ENCODE peak calls at places on chromosomes 16 and 17, in six cellular contexts. Z, J, T, F, R and O are unnamed samples.

GRCh38 chr17:64202683-64203430 is 60.2 kb downstream of the TEX2 start:
- DNase-seq in Z (peak; percentile 74), J (no peak), T (peak; percentile 55), F (peak; percentile 76), R (no peak), O (peak; percentile 82)

GRCh38 chr17:74427048-74427762 is 4.7 kb upstream of the GPRC5C start:
- DNase-seq in Z (no peak), J (no peak), T (peak; percentile 92), F (no peak), R (peak; percentile 51), O (peak; percentile 49)

GRCh38 chr16:66832661-66833305 is 2.0 kb upstream of the NAE1 start:
- DNase-seq in Z (peak; percentile 24), J (no peak), T (no peak), F (peak; percentile 17), R (no peak), O (no peak)

GRCh38 chr16:67055712-67056487 is 27.0 kb downstream of the CBFB start:
- DNase-seq in Z (no peak), J (no peak), T (peak; percentile 29), F (peak; percentile 96), R (no peak), O (peak; percentile 93)

GRCh38 chr17:60102632-60103047 is 23.9 kb upstream of the HEATR6 start:
- DNase-seq in Z (no peak), J (no peak), T (no peak), F (peak; percentile 79), R (no peak), O (peak; percentile 85)

GRCh38 chr17:4313482-4314114 is 49.8 kb upstream of the ANKFY1 start:
- DNase-seq in Z (no peak), J (no peak), T (no peak), F (peak; percentile 17), R (no peak), O (no peak)

GRCh38 chr17:47072881-47073280 is 93.8 kb upstream of the RPRML start:
- DNase-seq in Z (no peak), J (no peak), T (no peak), F (no peak), R (peak; percentile 10), O (no peak)

GRCh38 chr16:66256919-66257318 is 109.6 kb upstream of the CDH5 start:
- DNase-seq in Z (peak; percentile 5), J (no peak), T (no peak), F (no peak), R (no peak), O (no peak)

GRCh38 chr17:50469005-50469605 is 425 bp upstream of the CHAD start:
- DNase-seq in Z (no peak), J (no peak), T (no peak), F (no peak), R (no peak), O (peak; percentile 90)

GRCh38 chr17:80636356-80637285 is 92.0 kb downstream of the RPTOR start:
- DNase-seq in Z (no peak), J (no peak), T (no peak), F (no peak), R (no peak), O (peak; percentile 69)

GRCh38 chr17:40646791-40647548 is 648 bp downstream of the SMARCE1 start:
- DNase-seq in Z (no peak), J (peak; percentile 31), T (peak; percentile 50), F (peak; percentile 17), R (no peak), O (peak; percentile 77)

GRCh38 chr17:6639014-6639650 is 1.4 kb downstream of the KIAA0753 start:
- DNase-seq in Z (no peak), J (no peak), T (no peak), F (no peak), R (no peak), O (no peak)

GRCh38 chr17:8375738-8376259 is 705 bp downstream of the KRABD2 start:
- DNase-seq in Z (peak; percentile 73), J (no peak), T (no peak), F (no peak), R (no peak), O (peak; percentile 88)

DNA sequence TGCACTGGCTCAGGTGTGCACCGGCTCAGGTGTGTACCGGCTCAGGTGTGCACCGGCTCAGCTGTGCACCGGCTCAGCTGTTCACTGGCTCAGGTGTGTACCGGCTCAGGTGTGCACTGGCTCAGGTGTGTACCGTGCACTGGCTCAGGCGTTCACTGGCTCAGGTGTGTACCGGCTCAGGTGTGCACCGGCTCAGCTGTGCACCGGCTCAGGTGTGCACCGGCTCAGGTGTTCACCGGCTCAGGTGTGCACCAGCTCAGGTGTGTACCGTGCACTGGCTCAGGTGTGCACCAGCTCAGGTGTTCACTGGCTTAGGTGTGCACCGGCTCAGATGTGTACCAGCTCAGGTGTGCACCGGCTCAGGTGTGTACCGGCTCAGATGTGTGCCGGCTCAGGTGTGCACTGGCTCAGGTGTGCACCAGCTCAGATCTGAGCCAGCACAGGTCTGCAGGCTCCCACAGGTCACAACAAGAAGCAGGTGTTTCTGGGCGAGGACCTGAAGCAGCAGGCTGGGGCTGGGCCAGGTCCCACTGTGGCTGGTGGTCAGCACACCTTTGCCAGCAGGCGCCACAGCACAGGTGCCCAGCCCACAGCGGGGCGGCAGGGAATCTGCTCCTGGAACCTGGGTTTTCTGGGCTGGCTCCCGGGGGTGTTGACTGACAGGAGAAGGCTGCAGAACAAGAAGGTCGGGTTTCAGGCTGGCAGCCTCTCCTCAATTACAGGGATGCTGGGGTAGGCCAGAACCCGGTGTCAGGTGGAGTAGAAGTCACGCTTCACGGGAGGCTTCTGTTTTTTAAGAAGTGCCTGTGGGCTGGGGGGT is 17.2 kb downstream of the METRNL start:
- DNase-seq in Z (no peak), J (no peak), T (no peak), F (no peak), R (no peak), O (no peak)
- H3K4me3 ChIP-seq in Z (no peak overlapping the region), J (no peak overlapping the region), T (no peak overlapping the region), F (no peak overlapping the region), R (no peak overlapping the region), O (no peak overlapping the region)

GRCh38 chr17:14298221-14298994 is 2.5 kb upstream of the HS3ST3B1 start:
- DNase-seq in Z (no peak), J (no peak), T (no peak), F (no peak), R (no peak), O (no peak)
- H3K4me3 ChIP-seq in Z (no peak overlapping the region), J (peak overlapping the region; percentile 17), T (peak overlapping the region; percentile 69), F (no peak overlapping the region), R (no peak overlapping the region), O (no peak overlapping the region)

DNA sequence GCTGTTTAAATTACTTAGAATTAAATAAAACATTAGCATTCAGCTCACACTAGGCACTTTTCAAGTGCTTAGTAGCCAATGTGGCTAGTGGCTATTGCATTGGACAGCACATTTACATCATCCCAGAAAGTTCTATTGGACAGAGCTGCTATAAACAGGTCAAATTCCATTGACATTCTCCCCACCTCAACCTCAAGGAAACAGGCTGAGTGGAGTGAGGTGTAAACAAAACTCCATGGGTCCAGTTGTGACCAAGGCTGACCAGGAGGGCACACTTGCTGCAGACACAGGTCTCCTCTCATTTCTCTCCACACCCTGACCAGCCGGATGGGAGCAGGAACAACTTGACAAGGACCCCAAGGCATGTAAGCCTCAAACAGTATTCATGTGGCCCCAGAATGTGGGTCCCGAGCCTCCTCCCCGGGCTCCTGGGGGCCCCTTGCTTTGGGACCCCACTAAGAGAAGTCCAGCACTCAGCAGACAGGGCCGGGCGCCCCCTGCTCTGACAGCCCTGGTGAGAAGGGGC is 504 bp downstream of the C17orf113 start:
- DNase-seq in Z (no peak), J (no peak), T (no peak), F (no peak), R (no peak), O (peak; percentile 95)
- H3K4me3 ChIP-seq in Z (peak overlapping the region; percentile 52), J (peak overlapping the region; percentile 48), T (peak overlapping the region; percentile 64), F (peak overlapping the region; percentile 49), R (peak overlapping the region; percentile 74), O (peak overlapping the region; percentile 61)

GRCh38 chr17:441155-441950 is 88.7 kb upstream of the RPH3AL start:
- DNase-seq in Z (no peak), J (no peak), T (no peak), F (no peak), R (no peak), O (no peak)

GRCh38 chr17:443109-443508 is 90.5 kb upstream of the RPH3AL start:
- DNase-seq in Z (no peak), J (no peak), T (no peak), F (no peak), R (no peak), O (no peak)

DNA sequence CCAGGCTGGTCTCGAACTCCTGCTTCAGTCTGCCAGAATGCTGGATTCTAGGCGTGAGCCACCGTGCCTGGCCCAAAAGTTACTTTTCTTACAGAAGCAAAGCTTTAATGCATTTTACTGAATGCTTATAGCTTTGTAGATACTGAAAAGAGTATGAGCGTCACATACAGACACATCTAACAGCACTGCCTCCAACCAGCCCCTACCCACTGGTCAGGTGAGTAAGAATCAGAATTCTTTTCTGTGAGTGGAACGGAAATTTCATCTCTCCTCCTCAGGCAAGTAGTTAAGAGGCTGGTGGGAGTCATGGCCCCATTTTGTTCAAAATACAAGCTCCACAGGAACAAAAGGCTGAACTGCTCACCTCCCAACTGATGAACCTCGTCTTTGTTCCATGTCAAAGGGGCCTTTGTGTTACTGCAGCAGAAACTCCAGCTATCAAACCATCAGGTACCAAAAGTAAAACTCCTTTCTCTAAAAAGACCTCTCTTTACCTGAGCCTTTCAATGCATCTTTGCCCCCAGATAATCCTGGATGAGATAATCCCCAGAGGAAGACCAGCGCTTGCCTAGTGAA is 92.4 kb upstream of the RPH3AL start:
- DNase-seq in Z (no peak), J (no peak), T (peak; percentile 36), F (no peak), R (no peak), O (no peak)
- H3K4me3 ChIP-seq in Z (no peak overlapping the region), J (no peak overlapping the region), T (no peak overlapping the region), F (no peak overlapping the region), R (no peak overlapping the region), O (no peak overlapping the region)

DNA sequence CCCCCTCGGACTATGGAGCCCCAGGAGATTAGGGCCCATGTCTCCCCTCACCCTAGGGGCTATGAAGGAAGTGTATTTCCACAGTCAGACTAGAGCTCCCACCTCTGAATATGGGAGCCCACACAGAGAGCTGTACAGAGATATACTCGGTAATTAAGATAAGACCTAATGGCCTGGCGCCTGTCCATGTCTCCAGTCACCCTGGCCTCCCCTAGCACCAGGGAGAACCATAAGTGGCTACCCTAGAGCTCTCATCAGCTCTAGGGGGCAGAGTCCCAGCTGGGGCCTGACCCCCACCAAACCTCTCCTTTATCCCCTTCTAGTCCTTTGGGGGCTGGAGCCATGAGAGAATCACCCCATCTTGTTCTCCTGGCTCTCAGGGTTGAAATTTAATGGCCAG is 2.4 kb downstream of the TMEM101 start:
- DNase-seq in Z (no peak), J (no peak), T (no peak), F (no peak), R (no peak), O (peak; percentile 4)
- H3K4me3 ChIP-seq in Z (no peak overlapping the region), J (no peak overlapping the region), T (no peak overlapping the region), F (no peak overlapping the region), R (no peak overlapping the region), O (no peak overlapping the region)

GRCh38 chr16:74775255-74775654 is 635 bp upstream of the FA2H start:
- DNase-seq in Z (no peak), J (no peak), T (no peak), F (no peak), R (no peak), O (no peak)
- H3K4me3 ChIP-seq in Z (no peak overlapping the region), J (no peak overlapping the region), T (peak overlapping the region; percentile 36), F (no peak overlapping the region), R (peak overlapping the region; percentile 50), O (no peak overlapping the region)